ENCODE peak calls at places on chromosomes 3 and 15, in five cellular contexts. V is SK-N-SH, R is transverse colon, Y is PC-9, T is A549. U is an unnamed sample.

GRCh38 chr15:65940618-65940909 is 71.3 kb downstream of the RAB11A start:
- DNase-seq in V (no peak), R (no peak), Y (peak; percentile 43), T (peak; percentile 84), U (no peak)

GRCh38 chr3:38268522-38268921 is 2.9 kb downstream of the SLC22A13 start:
- DNase-seq in V (no peak), R (no peak), Y (no peak), T (no peak), U (no peak)

GRCh38 chr3:141240290-141241247 is 8.9 kb downstream of the PXYLP1 start:
- DNase-seq in V (peak; percentile 38), R (no peak), Y (peak; percentile 6), T (no peak), U (no peak)

GRCh38 chr3:73500321-73500720 is 124.4 kb downstream of the PDZRN3 start:
- DNase-seq in V (no peak), R (no peak), Y (no peak), T (no peak), U (no peak)

GRCh38 chr3:12549971-12550760 is 4.9 kb upstream of the MKRN2OS start:
- DNase-seq in V (no peak), R (no peak), Y (no peak), T (no peak), U (no peak)

GRCh38 chr3:184316792-184317191 is 2.4 kb downstream of the EIF4G1 start:
- DNase-seq in V (no peak), R (no peak), Y (no peak), T (no peak), U (no peak)

GRCh38 chr3:54756330-54756731 is 171.5 kb downstream of the LRTM1 start:
- DNase-seq in V (no peak), R (no peak), Y (no peak), T (no peak), U (peak; percentile 93)

GRCh38 chr3:157142315-157142714 is 17.6 kb downstream of the CCNL1 start:
- DNase-seq in V (no peak), R (no peak), Y (no peak), T (no peak), U (no peak)

GRCh38 chr3:32815812-32816438 is 1.9 kb upstream of the TRIM71 start:
- DNase-seq in V (no peak), R (no peak), Y (no peak), T (no peak), U (no peak)

GRCh38 chr3:15336057-15336456 is 3.7 kb upstream of the SH3BP5 start:
- DNase-seq in V (no peak), R (no peak), Y (no peak), T (no peak), U (no peak)

GRCh38 chr3:57555316-57555715 is 758 bp upstream of the PDE12 start:
- DNase-seq in V (peak; percentile 45), R (no peak), Y (no peak), T (peak; percentile 4), U (no peak)

GRCh38 chr3:175346573-175347356 is 487.6 kb downstream of the NAALADL2 start:
- DNase-seq in V (no peak), R (peak; percentile 50), Y (peak; percentile 35), T (no peak), U (peak; percentile 37)

GRCh38 chr3:39124876-39125836 is 17.7 kb downstream of the TTC21A start:
- DNase-seq in V (no peak), R (peak; percentile 49), Y (peak; percentile 51), T (no peak), U (no peak)

GRCh38 chr15:80109388-80109787 is 43.4 kb upstream of the FAH start:
- DNase-seq in V (no peak), R (no peak), Y (no peak), T (no peak), U (no peak)

GRCh38 chr15:80115021-80115420 is 37.8 kb upstream of the FAH start:
- DNase-seq in V (no peak), R (no peak), Y (no peak), T (no peak), U (no peak)

GRCh38 chr15:80107774-80108173 is 45.0 kb upstream of the FAH start:
- DNase-seq in V (no peak), R (no peak), Y (no peak), T (no peak), U (no peak)

GRCh38 chr15:80107204-80107603 is 45.6 kb upstream of the FAH start:
- DNase-seq in V (no peak), R (no peak), Y (no peak), T (no peak), U (no peak)

DNA sequence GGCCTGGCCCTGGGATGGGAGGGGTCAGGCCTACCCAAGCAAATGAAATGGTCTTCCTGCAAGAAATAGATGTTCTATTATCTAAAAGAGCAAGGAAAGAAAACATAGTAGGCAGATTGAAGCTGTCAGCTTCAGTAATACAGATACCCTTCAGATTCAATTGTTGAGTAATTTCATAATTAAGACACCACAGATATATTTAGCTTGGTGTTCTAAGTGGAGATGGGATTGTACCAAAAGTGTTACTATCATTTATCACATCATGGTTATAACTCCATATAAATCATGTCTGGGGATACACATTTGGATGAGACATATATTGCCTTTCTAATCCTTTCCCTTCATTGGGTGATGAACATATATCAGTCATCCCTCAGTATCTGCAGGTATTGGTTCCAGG is 41.9 kb upstream of the FAH start:
- DNase-seq in V (no peak), R (no peak), Y (no peak), T (no peak), U (no peak)
- H3K4me1 ChIP-seq in V (no peaks in the 10 kb centered on the region), R (no peaks in the 10 kb centered on the region), Y (peaks cover 19% of the 10 kb centered on the region), T (peaks cover 14% of the 10 kb centered on the region), U (peaks cover 13% of the 10 kb centered on the region)

DNA sequence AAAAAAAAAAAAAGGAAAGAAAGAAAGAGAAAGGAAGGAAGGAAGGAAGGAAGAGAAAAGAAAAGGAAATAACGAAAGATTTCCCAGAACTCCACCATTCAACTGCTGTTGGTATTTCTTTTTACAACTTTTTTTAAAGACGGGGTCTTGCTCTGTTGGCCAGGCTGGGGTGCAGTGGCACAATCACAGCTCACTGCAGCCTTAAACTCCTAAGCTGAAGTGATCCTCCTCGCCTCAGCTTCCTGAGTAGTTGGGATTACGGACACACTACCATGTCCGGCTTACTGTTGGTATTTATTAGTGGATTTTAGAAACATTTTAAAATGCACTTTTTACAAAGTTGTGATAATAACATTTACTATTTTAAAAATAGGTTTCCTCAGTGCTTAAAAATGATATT is 15.0 kb upstream of the USP3 start:
- DNase-seq in V (no peak), R (no peak), Y (no peak), T (no peak), U (no peak)
- H3K4me1 ChIP-seq in V (no peaks in the 10 kb centered on the region), R (peaks cover 10% of the 10 kb centered on the region), Y (peaks cover 31% of the 10 kb centered on the region), T (peaks cover 59% of the 10 kb centered on the region), U (peaks cover 31% of the 10 kb centered on the region)

GRCh38 chr3:117820900-117821299 is 1111.3 kb downstream of the TUSC7 start:
- DNase-seq in V (no peak), R (no peak), Y (no peak), T (no peak), U (no peak)
- H3K4me1 ChIP-seq in V (no peaks in the 10 kb centered on the region), R (no peaks in the 10 kb centered on the region), Y (no peaks in the 10 kb centered on the region), T (peaks cover 14% of the 10 kb centered on the region), U (no peaks in the 10 kb centered on the region)

DNA sequence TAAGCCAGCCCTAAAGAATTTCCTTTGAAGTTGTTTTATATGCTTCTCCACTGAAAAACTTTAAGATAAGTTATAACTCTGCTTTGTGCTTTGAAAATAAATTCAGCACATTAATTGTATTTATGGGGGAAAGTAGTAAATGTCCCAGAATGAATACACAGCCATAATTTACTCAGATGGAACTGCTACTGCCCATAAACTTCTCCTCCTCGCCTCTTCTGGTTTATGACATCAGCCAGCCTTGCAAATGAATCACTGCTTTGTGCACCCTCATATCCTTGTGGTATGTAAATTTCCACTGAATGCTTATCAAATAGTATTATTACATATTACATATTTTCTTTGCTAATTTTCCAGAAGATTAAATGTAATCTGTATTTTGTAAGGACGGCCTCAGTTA is 302.0 kb downstream of the DIPK2A start:
- DNase-seq in V (no peak), R (no peak), Y (no peak), T (no peak), U (no peak)
- H3K4me1 ChIP-seq in V (no peaks in the 10 kb centered on the region), R (no peaks in the 10 kb centered on the region), Y (no peaks in the 10 kb centered on the region), T (no peaks in the 10 kb centered on the region), U (no peaks in the 10 kb centered on the region)

GRCh38 chr3:50270841-50271240 is 1.9 kb downstream of the SEMA3B start:
- DNase-seq in V (no peak), R (no peak), Y (no peak), T (no peak), U (no peak)
- H3K4me1 ChIP-seq in V (peaks cover 26% of the 10 kb centered on the region), R (peaks cover 46% of the 10 kb centered on the region), Y (peaks cover 55% of the 10 kb centered on the region), T (peaks cover 61% of the 10 kb centered on the region), U (peaks cover 39% of the 10 kb centered on the region)

GRCh38 chr3:114863848-114864247 is 283.2 kb downstream of the ZBTB20 start:
- DNase-seq in V (no peak), R (no peak), Y (no peak), T (no peak), U (no peak)

GRCh38 chr3:114857281-114857680 is 289.8 kb downstream of the ZBTB20 start:
- DNase-seq in V (no peak), R (no peak), Y (no peak), T (no peak), U (no peak)

GRCh38 chr3:114858329-114858728 is 288.8 kb downstream of the ZBTB20 start:
- DNase-seq in V (no peak), R (peak; percentile 26), Y (no peak), T (no peak), U (no peak)

GRCh38 chr3:114860526-114860925 is 286.6 kb downstream of the ZBTB20 start:
- DNase-seq in V (no peak), R (no peak), Y (no peak), T (no peak), U (no peak)

GRCh38 chr3:114861666-114862065 is 285.4 kb downstream of the ZBTB20 start:
- DNase-seq in V (no peak), R (no peak), Y (no peak), T (no peak), U (no peak)
- H3K4me1 ChIP-seq in V (no peaks in the 10 kb centered on the region), R (no peaks in the 10 kb centered on the region), Y (no peaks in the 10 kb centered on the region), T (peaks cover 7% of the 10 kb centered on the region), U (no peaks in the 10 kb centered on the region)